ENCODE peak calls at places on chromosomes 12 and 14, in ten cellular contexts. E, J, T, I, W, F, M, P, G and L are unnamed samples.

GRCh38 chr12:113860950-113861349 is 105.2 kb downstream of the RBM19 start:
- DNase-seq in J (no peak), P (no peak), I (no peak), W (no peak), M (peak), E (no peak), T (no peak), F (no peak), G (no peak), L (no peak)

GRCh38 chr14:71063351-71063750 is 156.1 kb downstream of the PCNX1 start:
- DNase-seq in P (no peak), E (no peak), M (no peak), I (no peak), F (no peak), W (no peak), G (no peak), J (no peak), T (no peak), L (no peak)

GRCh38 chr14:99402283-99402648 is 78.4 kb downstream of the SETD3 start:
- DNase-seq in M (no peak), E (no peak), I (no peak), F (no peak), G (no peak), P (no peak), J (no peak), T (no peak), W (peak), L (no peak)

GRCh38 chr14:76339922-76340615 is 35.9 kb upstream of the ESRRB start:
- DNase-seq in W (no peak), F (no peak), J (no peak), E (no peak), I (no peak), T (no peak), P (no peak), G (no peak), M (no peak), L (no peak)

GRCh38 chr14:66493750-66494149 is 7.6 kb downstream of the CCDC196 start:
- DNase-seq in T (no peak), F (no peak), J (no peak), E (no peak), W (no peak), M (no peak), I (no peak), G (no peak), P (no peak), L (no peak)

GRCh38 chr14:58697927-58698641 is 60.3 kb downstream of the DACT1 start:
- DNase-seq in E (no peak), W (no peak), F (no peak), M (no peak), G (no peak), J (no peak), P (no peak), I (no peak), T (no peak), L (no peak)

GRCh38 chr14:50001146-50001998 is 108.5 kb downstream of the ARF6 start:
- DNase-seq in P (peak), M (peak), T (peak), W (no peak), E (peak), J (peak), I (peak), F (peak), G (peak), L (no peak)

GRCh38 chr14:101754893-101755292 is 6.6 kb upstream of the PPP2R5C start:
- DNase-seq in W (no peak), G (no peak), T (no peak), F (no peak), E (no peak), P (no peak), I (no peak), J (no peak), M (no peak), L (no peak)

GRCh38 chr12:113119980-113120669 is 15.4 kb downstream of the RASAL1 start:
- DNase-seq in G (no peak), W (no peak), I (no peak), F (no peak), J (no peak), E (no peak), M (no peak), T (no peak), P (no peak), L (no peak)

GRCh38 chr12:15172423-15172822 is 48.8 kb downstream of the RERG start:
- DNase-seq in E (no peak), T (no peak), I (no peak), M (no peak), W (no peak), G (no peak), J (no peak), F (no peak), P (no peak), L (no peak)

GRCh38 chr12:107221909-107222308 is 128.6 kb upstream of the CRY1 start:
- DNase-seq in T (no peak), P (no peak), J (no peak), I (no peak), E (no peak), W (no peak), F (no peak), G (no peak), M (no peak), L (no peak)

GRCh38 chr14:53002576-53002975 is 51.7 kb upstream of the FERMT2 start:
- DNase-seq in I (no peak), M (no peak), E (no peak), P (no peak), W (no peak), F (peak), T (no peak), G (no peak), J (no peak), L (no peak)

GRCh38 chr12:55171445-55171844 is 45.2 kb downstream of the OR9K2 start:
- DNase-seq in P (no peak), F (no peak), W (no peak), T (no peak), G (no peak), E (no peak), I (no peak), J (no peak), M (no peak), L (no peak)

GRCh38 chr14:68598621-68599447 is 194.0 kb downstream of the ZFP36L1 start:
- DNase-seq in J (peak), T (no peak), E (no peak), M (peak), G (peak), P (peak), F (no peak), W (peak), I (no peak), L (no peak)

GRCh38 chr14:45201908-45202307 is 51.1 kb downstream of the MIS18BP1 start:
- DNase-seq in E (peak), T (no peak), F (peak), I (peak), W (no peak), P (no peak), M (no peak), J (no peak), G (no peak), L (no peak)

GRCh38 chr12:113766133-113766879 is 199.8 kb downstream of the RBM19 start:
- DNase-seq in J (peak), W (no peak), E (no peak), I (no peak), T (no peak), P (no peak), G (no peak), F (no peak), M (no peak), L (no peak)

GRCh38 chr14:52277552-52277951 is 10.1 kb downstream of the PTGDR start:
- DNase-seq in T (no peak), G (no peak), P (no peak), J (no peak), M (no peak), F (no peak), I (no peak), E (no peak), W (no peak), L (no peak)

GRCh38 chr12:132302466-132303358 is 26.7 kb downstream of the GALNT9 start:
- DNase-seq in T (no peak), I (no peak), G (peak), F (no peak), W (peak), P (no peak), M (no peak), E (no peak), J (no peak), L (no peak)

GRCh38 chr12:15767301-15767700 is 21.9 kb downstream of the EPS8 start:
- DNase-seq in I (no peak), M (no peak), W (no peak), P (no peak), G (no peak), E (no peak), F (no peak), T (no peak), J (no peak), L (no peak)

DNA sequence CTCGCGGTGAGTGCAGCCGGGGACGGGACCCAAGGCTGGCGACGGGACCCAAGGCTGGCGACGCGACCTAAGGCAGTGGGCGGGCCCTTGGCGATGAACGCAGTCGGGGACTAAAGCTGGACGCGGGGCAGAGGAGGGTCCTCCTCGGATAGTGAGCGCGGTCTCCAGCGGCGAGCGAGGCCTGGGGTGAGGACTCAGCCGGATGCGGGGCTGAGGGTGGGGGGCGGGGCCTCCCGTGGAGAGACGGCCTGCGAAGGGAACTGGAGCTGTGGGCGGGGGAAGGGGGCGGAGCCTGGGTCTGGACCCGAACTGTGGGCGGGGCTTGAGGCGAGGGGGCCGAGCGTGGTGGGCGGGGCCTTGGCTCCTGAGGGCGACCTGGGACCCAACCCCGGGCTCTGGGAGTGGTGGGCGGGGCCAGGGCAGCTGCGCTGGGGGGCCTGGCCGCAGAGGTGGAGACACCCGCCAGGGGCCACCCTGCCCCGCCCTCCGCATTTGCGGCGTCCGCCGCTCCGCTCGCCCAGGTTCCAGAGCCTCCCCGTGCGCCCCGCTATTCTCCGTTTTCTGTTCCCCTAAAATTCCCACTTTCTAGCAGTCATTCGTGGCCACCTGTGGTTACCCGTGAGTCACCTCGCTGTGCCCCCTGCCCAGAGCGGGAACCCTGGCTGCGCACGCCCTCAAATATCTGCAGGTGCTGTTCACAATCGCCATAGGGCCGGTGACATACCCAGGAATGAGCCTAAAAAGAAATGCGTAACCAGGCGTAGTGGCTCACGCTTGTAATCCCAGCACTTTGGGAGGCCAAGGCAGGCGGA is 508 bp upstream of the BRF1 start:
- DNase-seq in J (peak), M (peak), G (peak), F (peak), W (peak), I (peak), E (peak), P (peak), T (peak), L (peak)
- TF ChIP-seq CTCF in J (no peak), M (no peak), G (no peak), F (no peak), W (no peak), I (no peak), E (no peak), P (no peak), T (no peak), L (no peak)

GRCh38 chr12:122371475-122372045 is 50.9 kb downstream of the CLIP1 start:
- DNase-seq in E (no peak), T (no peak), G (no peak), M (no peak), J (no peak), F (no peak), W (no peak), I (no peak), P (no peak), L (no peak)
- TF ChIP-seq CTCF in E (no peak), T (no peak), G (no peak), M (no peak), J (no peak), F (no peak), W (no peak), I (no peak), P (no peak), L (no peak)

GRCh38 chr12:109715310-109716091 is 1.9 kb downstream of the FAM222A start:
- DNase-seq in F (no peak), P (no peak), T (no peak), W (no peak), G (no peak), M (no peak), J (peak), I (peak), E (no peak), L (no peak)

GRCh38 chr12:109714913-109715244 is 1.3 kb downstream of the FAM222A start:
- DNase-seq in G (no peak), T (no peak), P (no peak), E (no peak), M (no peak), I (no peak), J (no peak), W (no peak), F (no peak), L (no peak)

GRCh38 chr12:109713187-109713984 is at the start of gene FAM222A:
- DNase-seq in M (peak), E (peak), W (peak), G (peak), P (peak), T (peak), F (peak), I (peak), J (peak), L (peak)

GRCh38 chr12:109716092-109716479 is 2.5 kb downstream of the FAM222A start:
- DNase-seq in F (no peak), J (no peak), M (no peak), P (no peak), E (no peak), I (no peak), T (no peak), W (no peak), G (no peak), L (no peak)

GRCh38 chr12:109714141-109714912 is 702 bp downstream of the FAM222A start:
- DNase-seq in G (peak), E (peak), F (peak), J (peak), W (peak), I (peak), M (no peak), P (peak), T (peak), L (no peak)
- TF ChIP-seq CTCF in G (peak), E (peak), F (peak), J (no peak), W (no peak), I (peak), M (no peak), P (peak), T (no peak), L (no peak)

DNA sequence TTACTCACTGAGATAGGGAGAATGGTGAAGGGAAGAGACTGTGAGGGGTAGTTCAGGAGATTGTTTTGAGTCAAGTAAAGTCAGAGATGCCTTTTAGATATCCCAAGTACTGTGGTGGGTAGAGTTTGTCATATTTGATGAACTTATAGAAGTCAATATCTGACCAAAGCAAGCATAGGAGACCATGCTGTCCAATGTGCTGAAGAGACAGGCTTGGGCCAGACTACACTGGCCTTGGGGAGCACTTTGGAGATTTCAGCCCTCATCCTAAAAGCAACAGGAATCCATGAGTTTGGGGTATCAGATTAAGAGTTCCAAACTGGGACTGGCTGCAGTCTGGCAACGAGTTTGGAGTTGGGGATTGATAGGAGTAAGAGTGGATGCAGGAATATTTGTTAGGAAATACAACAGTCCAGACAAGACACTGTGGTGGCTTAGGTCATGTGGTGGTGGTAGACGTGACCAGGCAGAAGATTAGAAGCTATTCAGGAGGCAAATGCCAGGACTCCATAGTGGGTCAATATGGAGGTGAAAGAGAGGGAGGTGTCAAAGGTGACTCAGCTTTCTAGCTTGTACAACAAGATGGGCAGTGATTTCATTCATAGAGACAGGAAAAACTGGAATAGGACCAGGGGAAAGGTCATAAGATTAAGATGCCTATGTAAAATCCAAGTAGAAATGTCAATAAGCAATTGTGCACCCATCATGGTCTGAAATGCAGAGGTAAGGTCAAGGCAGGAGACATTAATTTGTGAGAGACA is 81.9 kb downstream of the FAR2 start:
- DNase-seq in P (no peak), W (no peak), E (no peak), G (no peak), J (no peak), T (no peak), F (no peak), I (no peak), M (no peak), L (no peak)
- TF ChIP-seq CTCF in P (no peak), W (no peak), E (no peak), G (no peak), J (no peak), T (no peak), F (no peak), I (no peak), M (no peak), L (no peak)